ENCODE peak calls at places on chromosomes 7 and 10, in four cellular contexts. L is NCI-H1105 treated with DMSO at 0.1 percent for 48 hours, B is GM23338, G is endothelial cell. H is an unnamed sample.

GRCh38 chr10:130737622-130738021 is 573.9 kb downstream of the TCERG1L start:
- DNase-seq in L (no peak), B (peak), G (no peak), H (no peak)

GRCh38 chr10:29691564-29692064 is 56.8 kb upstream of the SVIL start:
- DNase-seq in L (no peak), B (no peak), G (no peak), H (peak)

GRCh38 chr10:63587191-63587590 is 66.0 kb downstream of the REEP3 start:
- DNase-seq in G (no peak), L (no peak), B (no peak), H (no peak)

GRCh38 chr7:82428186-82428961 is 15.2 kb downstream of the CACNA2D1 start:
- DNase-seq in G (no peak), L (no peak), B (no peak), H (peak)

GRCh38 chr7:148814938-148815559 is 69.0 kb downstream of the EZH2 start:
- DNase-seq in G (no peak), B (no peak), L (no peak), H (no peak)

GRCh38 chr10:51170518-51171245 is 96.4 kb downstream of the PRKG1 start:
- DNase-seq in G (no peak), L (no peak), B (no peak), H (peak)

GRCh38 chr7:1819258-1819841 is 149.3 kb downstream of the ELFN1 start:
- DNase-seq in G (no peak), L (no peak), B (no peak), H (no peak)

GRCh38 chr7:44122529-44122928 is 819 bp downstream of the POLD2 start:
- DNase-seq in G (no peak), L (no peak), B (no peak), H (no peak)

GRCh38 chr10:5685764-5686240 is 1.2 kb downstream of the TASOR2 start:
- DNase-seq in B (no peak), L (no peak), G (no peak), H (no peak)